ENCODE peak calls at places on chromosomes 4 and X, in four cellular contexts. V is NB4, Q is activated B cell treated with CpG ODN at 0.5 μM for 24 hours, X is choroid plexus epithelial cell. S is an unnamed sample.

GRCh38 chrX:79506001-79506400 is 138.9 kb upstream of the ITM2A start:
- DNase-seq in V (no peak), Q (no peak), X (no peak), S (no peak)

GRCh38 chrX:125826774-125827451 is 339.2 kb downstream of the DCAF12L2 start:
- DNase-seq in V (peak; percentile 1), Q (no peak), X (no peak), S (no peak)

GRCh38 chr4:101366331-101366730 is 19.0 kb upstream of the PPP3CA start:
- DNase-seq in V (no peak), Q (no peak), X (peak; percentile 47), S (no peak)

GRCh38 chr4:67593741-67594175 is 35.2 kb downstream of the STAP1 start:
- DNase-seq in V (peak; percentile 8), Q (no peak), X (peak; percentile 74), S (no peak)

GRCh38 chrX:103063918-103064434 is at the start of gene BEX1:
- DNase-seq in V (no peak), Q (no peak), X (peak; percentile 67), S (peak; percentile 81)

GRCh38 chrX:155048997-155049619 is 21.8 kb downstream of the CMC4 start:
- DNase-seq in V (peak; percentile 79), Q (no peak), X (peak; percentile 80), S (peak; percentile 53)

GRCh38 chrX:153245288-153245731 is 66.2 kb downstream of the MAGEA1 start:
- DNase-seq in V (no peak), Q (no peak), X (peak; percentile 20), S (no peak)

GRCh38 chr4:77190053-77190452 is 33.0 kb downstream of the CCNG2 start:
- DNase-seq in V (no peak), Q (no peak), X (peak; percentile 16), S (no peak)

GRCh38 chrX:49165901-49166881 is 3.6 kb downstream of the MAGIX start:
- DNase-seq in V (peak; percentile 97), Q (peak; percentile 53), X (peak; percentile 86), S (peak; percentile 71)
- TF ChIP-seq CTCF in V (peak; percentile 16), Q (no peak), X (peak; percentile 34), S (no peak)

GRCh38 chr4:95545526-95545925 is 3.2 kb downstream of the UNC5C start:
- DNase-seq in V (no peak), Q (no peak), X (no peak), S (no peak)
- TF ChIP-seq CTCF in V (no peak), Q (no peak), X (no peak), S (no peak)

GRCh38 chrX:10629905-10630304 is 9.5 kb upstream of the MID1 start:
- DNase-seq in V (no peak), Q (no peak), X (no peak), S (no peak)

GRCh38 chrX:10628906-10629305 is 8.5 kb upstream of the MID1 start:
- DNase-seq in V (no peak), Q (no peak), X (peak; percentile 33), S (no peak)

GRCh38 chrX:10631416-10632145 is 11.2 kb upstream of the MID1 start:
- DNase-seq in V (no peak), Q (no peak), X (no peak), S (no peak)

GRCh38 chrX:10633722-10634121 is 13.3 kb upstream of the MID1 start:
- DNase-seq in V (peak; percentile 21), Q (no peak), X (peak; percentile 89), S (peak; percentile 17)

GRCh38 chrX:10630320-10630719 is 9.9 kb upstream of the MID1 start:
- DNase-seq in V (no peak), Q (no peak), X (no peak), S (no peak)
- TF ChIP-seq CTCF in V (no peak), Q (no peak), X (no peak), S (no peak)

GRCh38 chr4:116705466-116705865 is 379.9 kb downstream of the TRAM1L1 start:
- DNase-seq in V (no peak), Q (no peak), X (no peak), S (no peak)

DNA sequence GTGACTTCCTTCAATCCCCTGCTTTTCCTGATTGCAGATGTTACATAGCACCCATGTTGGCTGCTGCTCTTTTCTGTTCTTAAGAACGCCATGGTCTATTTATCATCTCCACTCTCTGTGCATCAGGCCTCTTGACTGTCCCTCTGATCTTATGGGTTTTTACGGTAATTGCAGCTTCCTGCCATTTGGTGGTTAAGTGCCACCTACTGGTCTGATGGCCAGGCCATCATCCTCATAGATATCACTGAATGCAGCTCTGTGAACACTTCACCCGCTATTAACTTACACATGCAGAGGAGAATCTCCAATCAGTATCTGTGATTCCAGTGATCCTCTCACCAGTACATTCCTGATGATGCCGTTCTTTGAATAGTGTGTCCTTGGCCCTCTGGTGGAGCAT is 382.4 kb downstream of the TRAM1L1 start:
- DNase-seq in V (peak; percentile 35), Q (no peak), X (peak; percentile 1), S (no peak)
- TF ChIP-seq CTCF in V (peak; percentile 51), Q (no peak), X (no peak), S (no peak)

DNA sequence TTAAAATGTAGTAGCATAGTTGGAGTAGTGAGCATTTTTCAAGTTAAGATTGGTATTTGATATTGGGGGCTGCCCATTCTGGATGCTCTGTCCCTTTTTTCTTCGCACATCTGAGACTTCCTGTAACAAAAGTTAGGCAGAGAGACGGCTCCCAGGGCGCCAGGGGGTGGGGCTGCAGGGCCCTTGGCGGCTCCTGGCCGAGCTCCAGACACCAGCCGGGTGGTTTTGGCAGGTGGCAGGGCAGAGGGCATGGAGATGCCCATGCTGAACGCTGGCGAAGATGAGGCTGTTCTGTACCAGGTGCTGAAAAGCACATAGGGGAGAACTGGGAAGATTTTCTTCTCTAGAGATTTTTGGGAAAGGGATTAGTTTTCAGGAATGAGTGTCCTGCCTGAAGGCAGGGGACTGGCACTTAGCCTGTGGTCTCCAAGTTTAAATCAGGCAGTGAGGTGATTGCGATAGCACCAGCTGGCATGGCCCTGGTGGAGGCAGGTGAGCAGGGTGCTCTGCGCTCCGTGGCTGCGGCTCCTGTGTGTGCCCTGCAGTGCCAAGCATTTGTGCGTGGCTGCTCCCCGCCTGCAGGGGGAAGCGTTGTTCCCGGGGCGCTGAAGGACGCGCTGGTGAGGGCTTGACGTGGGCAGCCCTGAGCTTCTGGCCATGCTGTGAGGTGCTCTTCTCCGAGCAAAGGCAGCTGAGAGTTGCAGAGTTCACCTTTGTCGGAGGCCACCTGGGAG is 23.6 kb upstream of the HGFAC start:
- DNase-seq in V (peak; percentile 37), Q (no peak), X (no peak), S (peak; percentile 19)
- TF ChIP-seq CTCF in V (peak; percentile 36), Q (no peak), X (peak; percentile 19), S (no peak)

DNA sequence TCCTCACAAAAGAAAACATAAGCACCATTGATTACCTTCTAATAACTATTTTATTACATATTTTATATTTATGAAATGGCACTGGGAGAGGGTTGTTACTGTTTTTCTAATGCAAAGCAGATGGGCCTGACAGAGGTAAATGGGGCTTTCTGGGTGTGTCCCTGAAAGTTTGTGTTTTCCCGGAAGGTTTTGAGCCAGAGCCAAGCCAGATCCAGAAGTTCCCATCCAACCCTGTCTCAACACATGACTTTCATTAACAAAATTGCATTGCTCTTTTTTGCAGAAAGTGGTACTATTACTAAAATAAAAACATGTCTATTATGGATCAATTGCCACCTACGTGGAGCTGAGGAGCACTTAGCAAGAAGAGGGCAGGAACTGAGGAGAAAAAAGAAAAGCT is 181.3 kb downstream of the RAB28 start:
- DNase-seq in V (no peak), Q (no peak), X (no peak), S (no peak)
- TF ChIP-seq CTCF in V (no peak), Q (no peak), X (no peak), S (no peak)

DNA sequence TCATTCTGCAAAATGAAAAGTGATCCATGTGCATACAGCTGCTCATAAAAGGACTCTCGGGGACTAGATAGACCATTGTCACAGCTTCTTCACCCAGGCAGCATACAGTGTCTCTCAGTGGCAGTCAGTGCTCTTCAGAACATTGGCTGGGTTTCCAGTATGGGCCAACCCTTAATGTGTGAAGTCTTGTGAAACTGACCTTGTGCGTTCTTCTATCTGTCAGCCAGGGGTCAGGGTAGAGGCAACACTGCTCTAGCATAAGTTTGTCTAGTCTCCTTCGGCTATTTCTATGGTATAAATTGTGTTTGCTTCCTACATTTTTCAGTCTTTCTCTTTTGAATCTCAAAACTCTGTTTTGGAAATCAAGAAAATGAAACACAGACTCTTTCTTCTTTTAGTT is 37.0 kb upstream of the SMIM31 start:
- DNase-seq in V (peak; percentile 4), Q (no peak), X (no peak), S (no peak)
- TF ChIP-seq CTCF in V (peak; percentile 22), Q (no peak), X (no peak), S (peak; percentile 13)